ENCODE peak calls at places on chromosomes 13 and 19, in five cellular contexts. P, O, C, X and L are unnamed samples.

GRCh38 chr19:48445256-48445605 is 552 bp upstream of the GRWD1 start:
- DNase-seq in X (no peak), C (peak; percentile 75), O (no peak), P (peak; percentile 93), L (no peak)

GRCh38 chr13:81487151-81487550 is 1146.2 kb upstream of the SPRY2 start:
- DNase-seq in C (no peak), X (no peak), P (peak; percentile 44), O (peak; percentile 12), L (no peak)

GRCh38 chr13:95784891-95785290 is 108.0 kb downstream of the DNAJC3 start:
- DNase-seq in P (peak; percentile 78), X (no peak), O (no peak), C (no peak), L (no peak)

GRCh38 chr13:42720116-42720857 is 61.1 kb upstream of the FAM216B start:
- DNase-seq in O (no peak), C (no peak), X (no peak), P (peak; percentile 99), L (peak; percentile 19)

GRCh38 chr19:32928806-32929205 is 43.0 kb downstream of the CEP89 start:
- DNase-seq in P (peak; percentile 9), O (no peak), C (no peak), X (no peak), L (no peak)

GRCh38 chr19:39843919-39844793 is 2.0 kb downstream of the FBL start:
- DNase-seq in X (no peak), O (no peak), C (no peak), P (peak; percentile 59), L (no peak)

GRCh38 chr19:49492573-49493411 is 3.4 kb upstream of the RPS11 start:
- DNase-seq in O (no peak), P (no peak), C (no peak), X (no peak), L (no peak)

GRCh38 chr19:40274585-40275544 is 10.3 kb downstream of the AKT2 start:
- DNase-seq in X (no peak), P (no peak), O (no peak), C (no peak), L (no peak)

GRCh38 chr13:60572003-60572792 is 175.2 kb downstream of the TDRD3 start:
- DNase-seq in O (no peak), C (no peak), X (no peak), P (peak; percentile 67), L (no peak)

GRCh38 chr13:30877335-30877734 is 28.7 kb upstream of the MEDAG start:
- DNase-seq in C (no peak), X (no peak), P (peak; percentile 85), O (no peak), L (no peak)

GRCh38 chr19:42816901-42817300 is 51.4 kb upstream of the PSG8 start:
- DNase-seq in X (no peak), P (peak; percentile 27), O (no peak), C (no peak), L (no peak)

GRCh38 chr19:16612631-16613030 is 15.4 kb downstream of the MED26 start:
- DNase-seq in P (no peak), O (no peak), X (no peak), C (no peak), L (no peak)